ENCODE peak calls at places on chromosome 13, in five cellular contexts. One of them, this sample, is unnamed.

GRCh38 chr13:51912091-51912490 is 50.3 kb downstream of the CCDC70 start:
- DNase-seq in stimulated activated CD4-positive, alpha-beta T cell treated with anti-CD3 and anti-CD28 coated beads, Interleukin-12 subunit alpha, Interleukin-12 subunit beta, amount 100 ng/mL, for 24 hours: no peak
- DNase-seq in transverse colon: no peak
- DNase-seq in H4: no peak
- DNase-seq in HS-5: no peak
- DNase-seq in this sample: no peak

GRCh38 chr13:76512676-76513277 is 373.4 kb downstream of the KCTD12 start:
- DNase-seq in stimulated activated CD4-positive, alpha-beta T cell treated with anti-CD3 and anti-CD28 coated beads, Interleukin-12 subunit alpha, Interleukin-12 subunit beta, amount 100 ng/mL, for 24 hours: no peak
- DNase-seq in transverse colon: no peak
- DNase-seq in H4: peak; percentile 66
- DNase-seq in HS-5: peak; percentile 67
- DNase-seq in this sample: no peak

GRCh38 chr13:84377071-84377470 is 494.8 kb upstream of the SLITRK1 start:
- DNase-seq in stimulated activated CD4-positive, alpha-beta T cell treated with anti-CD3 and anti-CD28 coated beads, Interleukin-12 subunit alpha, Interleukin-12 subunit beta, amount 100 ng/mL, for 24 hours: no peak
- DNase-seq in transverse colon: no peak
- DNase-seq in H4: no peak
- DNase-seq in HS-5: no peak
- DNase-seq in this sample: no peak

GRCh38 chr13:73722120-73722519 is 412.1 kb downstream of the KLF12 start:
- DNase-seq in stimulated activated CD4-positive, alpha-beta T cell treated with anti-CD3 and anti-CD28 coated beads, Interleukin-12 subunit alpha, Interleukin-12 subunit beta, amount 100 ng/mL, for 24 hours: no peak
- DNase-seq in transverse colon: no peak
- DNase-seq in H4: peak; percentile 9
- DNase-seq in HS-5: peak; percentile 19
- DNase-seq in this sample: peak; percentile 23

GRCh38 chr13:20580257-20580656 is 13.3 kb downstream of the IFT88 start:
- DNase-seq in stimulated activated CD4-positive, alpha-beta T cell treated with anti-CD3 and anti-CD28 coated beads, Interleukin-12 subunit alpha, Interleukin-12 subunit beta, amount 100 ng/mL, for 24 hours: no peak
- DNase-seq in transverse colon: no peak
- DNase-seq in H4: no peak
- DNase-seq in HS-5: no peak
- DNase-seq in this sample: no peak

GRCh38 chr13:23741879-23742510 is 147.2 kb downstream of the MIPEP start:
- DNase-seq in stimulated activated CD4-positive, alpha-beta T cell treated with anti-CD3 and anti-CD28 coated beads, Interleukin-12 subunit alpha, Interleukin-12 subunit beta, amount 100 ng/mL, for 24 hours: no peak
- DNase-seq in transverse colon: no peak
- DNase-seq in H4: no peak
- DNase-seq in HS-5: no peak
- DNase-seq in this sample: no peak

GRCh38 chr13:23859455-23859854 is 29.7 kb downstream of the MIPEP start:
- DNase-seq in stimulated activated CD4-positive, alpha-beta T cell treated with anti-CD3 and anti-CD28 coated beads, Interleukin-12 subunit alpha, Interleukin-12 subunit beta, amount 100 ng/mL, for 24 hours: no peak
- DNase-seq in transverse colon: no peak
- DNase-seq in H4: no peak
- DNase-seq in HS-5: no peak
- DNase-seq in this sample: no peak

GRCh38 chr13:42968906-42969305 is 23.1 kb downstream of the EPSTI1 start:
- DNase-seq in stimulated activated CD4-positive, alpha-beta T cell treated with anti-CD3 and anti-CD28 coated beads, Interleukin-12 subunit alpha, Interleukin-12 subunit beta, amount 100 ng/mL, for 24 hours: no peak
- DNase-seq in transverse colon: peak; percentile 88
- DNase-seq in H4: no peak
- DNase-seq in HS-5: no peak
- DNase-seq in this sample: no peak

GRCh38 chr13:48235100-48235813 is 2.3 kb downstream of the ITM2B start:
- DNase-seq in stimulated activated CD4-positive, alpha-beta T cell treated with anti-CD3 and anti-CD28 coated beads, Interleukin-12 subunit alpha, Interleukin-12 subunit beta, amount 100 ng/mL, for 24 hours: no peak
- DNase-seq in transverse colon: peak; percentile 28
- DNase-seq in H4: peak; percentile 62
- DNase-seq in HS-5: no peak
- DNase-seq in this sample: peak; percentile 61

GRCh38 chr13:43232144-43232840 is 208.9 kb downstream of the DNAJC15 start:
- DNase-seq in stimulated activated CD4-positive, alpha-beta T cell treated with anti-CD3 and anti-CD28 coated beads, Interleukin-12 subunit alpha, Interleukin-12 subunit beta, amount 100 ng/mL, for 24 hours: no peak
- DNase-seq in transverse colon: no peak
- DNase-seq in H4: no peak
- DNase-seq in HS-5: no peak
- DNase-seq in this sample: no peak